ENCODE peak calls at places on chromosomes 3 and 15, in seven cellular contexts. M is cardiac muscle cell; T is BJ; R is brain microvascular endothelial cell; I is sigmoid colon; V is CD8-positive, alpha-beta T cell; D is upper lobe of right lung. P is an unnamed sample.

GRCh38 chr3:62007036-62007435 is 366.3 kb downstream of the FEZF2 start:
- DNase-seq in R (no peak), M (no peak), V (no peak), T (peak; percentile 65), D (no peak), I (no peak), P (no peak)

GRCh38 chr3:72157782-72158638 is 373.1 kb upstream of the PROK2 start:
- DNase-seq in T (no peak), R (no peak), V (no peak), D (no peak), I (no peak), M (no peak), P (no peak)

GRCh38 chr3:16548721-16549120 is 35.2 kb upstream of the RFTN1 start:
- DNase-seq in T (peak; percentile 34), R (peak; percentile 79), V (no peak), M (no peak), I (no peak), D (no peak), P (peak; percentile 20)

GRCh38 chr15:99295840-99296239 is 44.6 kb downstream of the LRRC28 start:
- DNase-seq in D (no peak), V (no peak), R (no peak), I (no peak), M (no peak), T (no peak), P (no peak)

GRCh38 chr3:191070201-191070600 is 128.8 kb upstream of the OSTN start:
- DNase-seq in T (no peak), V (no peak), D (no peak), M (no peak), R (peak; percentile 85), I (no peak), P (peak; percentile 66)

GRCh38 chr3:101479022-101479421 is 34.0 kb downstream of the SENP7 start:
- DNase-seq in M (no peak), D (no peak), I (no peak), R (no peak), V (no peak), T (no peak), P (no peak)

GRCh38 chr3:119297169-119297568 is 3.0 kb downstream of the ARHGAP31 start:
- DNase-seq in I (no peak), T (no peak), V (no peak), D (no peak), M (no peak), R (peak; percentile 51), P (no peak)

GRCh38 chr3:4416961-4417360 is 50.1 kb downstream of the SUMF1 start:
- DNase-seq in D (no peak), R (peak; percentile 93), M (no peak), I (no peak), V (no peak), T (no peak), P (peak; percentile 53)

GRCh38 chr3:9508781-9509180 is 44.8 kb downstream of the LHFPL4 start:
- DNase-seq in I (no peak), V (no peak), T (no peak), R (no peak), M (no peak), D (no peak), P (no peak)

GRCh38 chr15:87263296-87263695 is 993.2 kb downstream of the NTRK3 start:
- DNase-seq in I (no peak), R (no peak), D (no peak), T (no peak), V (no peak), M (no peak), P (no peak)

GRCh38 chr15:64441852-64442251 is 18.5 kb upstream of the ZNF609 start:
- DNase-seq in D (no peak), M (no peak), I (no peak), V (no peak), R (no peak), T (no peak), P (no peak)

GRCh38 chr15:64443747-64444621 is 16.4 kb upstream of the ZNF609 start:
- DNase-seq in M (no peak), D (no peak), V (no peak), I (peak; percentile 9), T (peak; percentile 46), R (peak; percentile 69), P (peak; percentile 70)

GRCh38 chr15:64447536-64448315 is 12.7 kb upstream of the ZNF609 start:
- DNase-seq in I (no peak), M (no peak), R (no peak), D (no peak), T (no peak), V (no peak), P (no peak)

GRCh38 chr15:64443016-64443415 is 17.4 kb upstream of the ZNF609 start:
- DNase-seq in T (no peak), D (no peak), M (no peak), R (no peak), I (no peak), V (no peak), P (no peak)

DNA sequence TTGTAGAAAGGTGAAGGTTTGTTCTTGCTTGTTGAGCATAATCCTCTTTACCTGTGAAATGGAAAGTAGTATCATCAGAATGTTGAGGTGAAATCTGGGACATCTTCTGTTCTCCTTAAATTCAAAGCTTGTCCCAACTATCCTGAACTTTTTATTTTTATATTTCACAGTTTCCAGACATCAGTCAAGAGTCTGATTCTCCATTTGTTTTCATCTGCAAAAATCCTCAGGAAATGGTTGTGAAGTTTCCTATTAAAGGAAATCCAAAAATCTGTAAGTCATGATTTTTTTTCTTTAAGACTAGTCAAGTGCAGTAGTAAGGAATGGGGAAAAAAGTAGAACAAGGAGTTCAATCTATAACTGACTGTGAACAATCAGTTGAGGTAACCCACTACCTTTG is 15.5 kb upstream of the ZNF609 start:
- DNase-seq in I (no peak), M (no peak), D (no peak), R (no peak), T (no peak), V (no peak), P (no peak)
- H3K4me3 ChIP-seq in I (no peak overlapping the region), M (no peak overlapping the region), D (no peak overlapping the region), R (no peak overlapping the region), T (no peak overlapping the region), V (no peak overlapping the region), P (no peak overlapping the region)

GRCh38 chr3:195704433-195704999 is 16.3 kb upstream of the MUC20 start:
- DNase-seq in M (no peak), I (no peak), D (no peak), T (no peak), R (no peak), V (no peak), P (no peak)

GRCh38 chr3:195709676-195710085 is 11.1 kb upstream of the MUC20 start:
- DNase-seq in D (no peak), R (no peak), V (no peak), T (no peak), I (no peak), M (no peak), P (no peak)

GRCh38 chr3:195705081-195705991 is 15.4 kb upstream of the MUC20 start:
- DNase-seq in D (no peak), V (no peak), R (no peak), M (no peak), T (no peak), I (no peak), P (no peak)

GRCh38 chr3:195708626-195709481 is 11.9 kb upstream of the MUC20 start:
- DNase-seq in V (no peak), I (no peak), T (peak; percentile 24), R (no peak), D (no peak), M (no peak), P (no peak)

DNA sequence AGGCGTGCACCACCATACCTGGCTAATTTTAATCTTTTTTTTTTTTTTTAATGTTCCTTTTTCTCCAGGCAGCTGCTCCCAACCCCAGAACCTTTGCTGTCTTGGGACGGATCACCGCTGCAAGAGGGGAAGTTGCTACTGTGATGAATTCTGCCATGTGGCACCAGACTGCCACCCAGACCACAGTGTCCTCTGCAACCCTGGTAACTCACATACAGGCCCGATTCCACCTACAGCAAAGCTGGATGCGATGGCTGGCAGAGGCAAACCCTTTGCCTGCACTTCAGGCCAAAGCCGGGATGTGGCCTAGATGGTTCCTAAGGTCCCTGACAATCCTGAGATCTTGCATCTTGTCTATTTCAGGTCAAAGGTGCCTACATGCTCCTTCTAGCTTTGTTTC is 12.7 kb upstream of the MUC20 start:
- DNase-seq in M (no peak), T (no peak), V (no peak), R (no peak), D (no peak), I (no peak), P (no peak)
- H3K27me3 ChIP-seq in M (no peaks in the 10 kb centered on the region), T (no peaks in the 10 kb centered on the region), V (no peaks in the 10 kb centered on the region), R (peaks cover 17% of the 10 kb centered on the region), D (no peaks in the 10 kb centered on the region), I (no peaks in the 10 kb centered on the region), P (peaks cover 12% of the 10 kb centered on the region)

GRCh38 chr3:37700849-37701248 is 160.8 kb upstream of the CTDSPL start:
- DNase-seq in D (no peak), R (no peak), T (no peak), I (no peak), V (no peak), M (peak; percentile 24), P (no peak)
- TF ChIP-seq CTCF in D (no peak), R (peak; percentile 14), T (no peak), I (peak; percentile 35), V (no peak), M (peak; percentile 22), P (no peak)

DNA sequence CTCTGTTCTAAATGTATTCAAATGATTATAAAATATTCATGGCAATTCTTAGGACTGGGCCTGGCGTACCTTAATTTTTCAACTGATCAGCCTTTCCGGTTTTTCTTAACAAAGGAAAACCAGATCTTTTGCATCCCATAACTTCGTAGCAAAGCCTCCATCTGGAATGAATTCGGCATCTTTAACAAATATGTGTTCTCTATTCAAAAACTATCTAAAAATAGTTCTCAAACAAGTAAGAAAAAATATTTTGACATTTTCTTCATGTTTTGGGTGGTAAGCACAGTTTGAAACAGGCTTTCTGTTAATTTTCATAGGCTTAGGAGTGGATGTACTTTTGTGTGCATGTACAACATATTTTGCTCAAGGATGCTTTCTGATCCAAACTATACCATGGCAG is 55.0 kb downstream of the RBMS3 start:
- DNase-seq in I (no peak), V (no peak), T (no peak), R (no peak), M (no peak), D (no peak), P (no peak)
- H3K4me3 ChIP-seq in I (peak overlapping the region; percentile 4), V (no peak overlapping the region), T (peak overlapping the region; percentile 31), R (peak overlapping the region; percentile 38), M (no peak overlapping the region), D (peak overlapping the region; percentile 28), P (peak overlapping the region; percentile 47)

DNA sequence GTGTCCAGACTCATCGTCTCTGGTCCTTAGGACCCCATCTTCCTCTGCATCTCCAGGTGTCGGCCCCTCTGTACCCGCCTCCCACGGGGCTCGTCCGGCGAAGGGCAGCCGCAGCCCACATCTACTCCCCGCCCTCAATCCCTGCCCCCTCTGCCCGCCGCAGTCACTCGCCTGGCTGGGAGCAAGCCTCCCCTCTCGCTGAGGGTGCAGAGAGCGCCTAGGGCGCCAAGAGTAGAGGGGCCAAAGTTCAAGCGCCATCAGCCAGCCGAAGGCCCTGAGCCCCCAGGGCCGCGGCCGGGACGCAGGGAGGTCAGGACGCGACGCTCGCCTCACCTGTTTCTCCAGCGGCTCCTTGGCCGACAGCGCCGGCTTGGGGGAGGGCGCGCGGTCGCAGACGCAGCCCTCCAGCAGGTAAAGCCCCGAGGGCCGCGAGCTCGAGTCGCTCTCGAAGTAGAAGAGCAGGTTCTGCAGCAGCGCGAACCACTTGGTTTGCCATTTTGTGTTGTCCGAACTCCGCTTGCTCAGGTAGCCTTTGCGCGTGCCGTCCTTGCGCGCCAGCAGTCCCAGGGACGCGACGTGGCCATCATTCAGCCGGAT is 592 bp downstream of the RASGRF1 start:
- DNase-seq in I (no peak), M (no peak), D (peak; percentile 59), T (no peak), V (no peak), R (no peak), P (no peak)
- H3K27me3 ChIP-seq in I (peaks cover 85% of the 10 kb centered on the region), M (peaks cover 98% of the 10 kb centered on the region), D (peaks cover 69% of the 10 kb centered on the region), T (peaks cover 27% of the 10 kb centered on the region), V (peaks cover 16% of the 10 kb centered on the region), R (peaks cover 45% of the 10 kb centered on the region), P (peaks cover 45% of the 10 kb centered on the region)

P was measured in AG04450.